ENCODE peak calls at places on chromosomes 16 and 17, in six cellular contexts. P is SHP77; E is Peyer's patch; Y is germinal center; B is COR-L47; R is stimulated activated CD4-positive, alpha-beta T cell treated with anti-CD3 and anti-CD28 coated beads, Interleukin-12 subunit alpha, Interleukin-12 subunit beta, amount 100 ng/mL, for 24 hours. S is an unnamed sample.

GRCh38 chr16:89036776-89037175 is 56.9 kb upstream of the ACSF3 start:
- DNase-seq in R (no peak), P (no peak), Y (no peak), B (no peak), E (no peak), S (no peak)

GRCh38 chr16:76461836-76462235 is 184.6 kb downstream of the CNTNAP4 start:
- DNase-seq in R (no peak), P (no peak), Y (no peak), E (no peak), B (no peak), S (no peak)

GRCh38 chr17:53627511-53627910 is 195.2 kb upstream of the KIF2B start:
- DNase-seq in P (no peak), E (no peak), R (no peak), B (no peak), Y (no peak), S (no peak)

GRCh38 chr16:71515026-71515425 is 11.2 kb upstream of the CHST4 start:
- DNase-seq in B (no peak), P (no peak), R (no peak), E (no peak), Y (no peak), S (no peak)

GRCh38 chr16:70163596-70163995 is 10.0 kb upstream of the CLEC18C start:
- DNase-seq in R (no peak), P (no peak), B (no peak), Y (no peak), E (no peak), S (no peak)

GRCh38 chr16:49854227-49855203 is 1.4 kb downstream of the ZNF423 start:
- DNase-seq in R (no peak), P (no peak), E (no peak), Y (peak), B (no peak), S (peak)

GRCh38 chr17:63635787-63636186 is 13.6 kb downstream of the MAP3K3 start:
- DNase-seq in R (no peak), E (no peak), P (no peak), B (no peak), Y (no peak), S (no peak)

GRCh38 chr16:77971306-77972131 is 50.8 kb upstream of the CLEC3A start:
- DNase-seq in Y (peak), P (peak), B (peak), R (peak), E (peak), S (peak)

GRCh38 chr17:75317671-75318070 is 28.4 kb upstream of the SLC25A19 start:
- DNase-seq in E (peak), Y (no peak), R (no peak), B (peak), P (no peak), S (no peak)

GRCh38 chr16:9054460-9054859 is 37.0 kb upstream of the HAPSTR1 start:
- DNase-seq in E (no peak), B (no peak), P (no peak), R (no peak), Y (no peak), S (no peak)

GRCh38 chr16:73179671-73180370 is 131.9 kb upstream of the ZFHX3 start:
- DNase-seq in R (no peak), Y (no peak), P (peak), E (no peak), B (peak), S (no peak)

GRCh38 chr16:89322381-89323119 is 105.0 kb downstream of the ZNF778 start:
- DNase-seq in R (no peak), Y (no peak), B (no peak), E (no peak), P (peak), S (no peak)

GRCh38 chr16:58063377-58064076 is 38.0 kb downstream of the MMP15 start:
- DNase-seq in P (no peak), R (no peak), Y (no peak), E (no peak), B (no peak), S (no peak)

GRCh38 chr17:3683054-3683511 is 12.9 kb downstream of the P2RX5 start:
- DNase-seq in R (peak), P (peak), Y (peak), B (no peak), E (peak), S (no peak)

GRCh38 chr17:81277421-81277820 is 17.7 kb downstream of the SLC38A10 start:
- DNase-seq in E (no peak), Y (no peak), R (no peak), B (peak), P (no peak), S (no peak)

GRCh38 chr17:78653382-78653781 is 76.2 kb upstream of the DNAH17 start:
- DNase-seq in R (no peak), B (no peak), Y (no peak), E (no peak), P (no peak), S (no peak)

GRCh38 chr17:22507823-22508222 is 815.5 kb downstream of the KCNJ18 start:
- DNase-seq in E (no peak), P (peak), R (no peak), B (no peak), Y (no peak), S (no peak)

GRCh38 chr16:81376880-81377279 is 62.1 kb downstream of the GAN start:
- DNase-seq in P (no peak), B (peak), Y (no peak), R (peak), E (no peak), S (no peak)

GRCh38 chr17:21282231-21282630 is 2.3 kb upstream of the MAP2K3 start:
- DNase-seq in Y (no peak), E (no peak), B (no peak), R (no peak), P (no peak), S (no peak)

GRCh38 chr17:75832164-75832651 is 12.0 kb downstream of the UNC13D start:
- DNase-seq in E (peak), Y (no peak), B (no peak), P (no peak), R (peak), S (no peak)

GRCh38 chr17:78387982-78388941 is 9.8 kb downstream of the PGS1 start:
- DNase-seq in P (no peak), E (peak), R (no peak), B (no peak), Y (peak), S (no peak)

GRCh38 chr17:79803997-79804855 is 7.3 kb upstream of the CBX8 start:
- DNase-seq in P (no peak), E (peak), R (peak), Y (peak), B (no peak), S (no peak)

GRCh38 chr17:6713130-6713917 is at the start of gene SLC13A5:
- DNase-seq in B (no peak), E (no peak), Y (peak), R (no peak), P (no peak), S (peak)

GRCh38 chr17:58082341-58082869 is 814 bp upstream of the DYNLL2 start:
- DNase-seq in Y (no peak), P (no peak), R (no peak), E (no peak), B (no peak), S (no peak)

GRCh38 chr17:41666336-41666680 is 22.4 kb upstream of the EIF1 start:
- DNase-seq in B (peak), R (peak), P (peak), Y (peak), E (peak), S (no peak)

GRCh38 chr16:57051696-57052228 is 40.6 kb upstream of the CPNE2 start:
- DNase-seq in R (no peak), P (no peak), Y (no peak), B (no peak), E (no peak), S (no peak)

GRCh38 chr16:4358831-4359561 is 7.9 kb upstream of the PAM16 start:
- DNase-seq in Y (peak), P (peak), B (peak), E (peak), R (peak), S (peak)

GRCh38 chr17:41645371-41646063 is 21.1 kb upstream of the KRT17 start:
- DNase-seq in P (no peak), Y (no peak), B (no peak), E (no peak), R (no peak), S (no peak)

GRCh38 chr17:14762736-14763479 is 462.0 kb downstream of the HS3ST3B1 start:
- DNase-seq in B (no peak), E (no peak), R (no peak), P (no peak), Y (no peak), S (no peak)

GRCh38 chr16:66746682-66747081 is 4.7 kb downstream of the DYNC1LI2 start:
- DNase-seq in Y (no peak), E (no peak), P (no peak), R (no peak), B (no peak), S (no peak)

GRCh38 chr17:56830726-56831363 is 2.9 kb downstream of the C17orf67 start:
- DNase-seq in R (no peak), P (no peak), Y (no peak), E (no peak), B (no peak), S (no peak)

GRCh38 chr16:87074635-87075318 is 242.4 kb downstream of the C16orf95 start:
- DNase-seq in B (no peak), Y (no peak), E (peak), P (no peak), R (no peak), S (no peak)

GRCh38 chr17:19016881-19017280 is 12.3 kb upstream of the FAM83G start:
- DNase-seq in E (no peak), P (no peak), B (no peak), R (no peak), Y (no peak), S (no peak)

S was measured in progenitor cell of endocrine pancreas.